ENCODE peak calls at places on chromosome 7, in seven cellular contexts. U is mesenchymal stem cell, D is mesendoderm, M is IMR-90, A is neuronal stem cell, F is H9, O is H1. H is an unnamed sample.

GRCh38 chr7:14021069-14021468 is 31.6 kb upstream of the ETV1 start:
- DNase-seq in U (peak; percentile 20), O (no peak), A (no peak), F (no peak), D (peak; percentile 27), M (peak; percentile 84), H (no peak)

GRCh38 chr7:116148108-116148507 is 62.2 kb upstream of the TES start:
- DNase-seq in M (no peak), F (no peak), D (no peak), A (no peak), O (no peak), U (no peak), H (no peak)

GRCh38 chr7:98619450-98620321 is 2.6 kb downstream of the NPTX2 start:
- DNase-seq in U (no peak), D (peak; percentile 25), A (no peak), M (peak; percentile 1), O (no peak), F (peak; percentile 67), H (no peak)

GRCh38 chr7:12031638-12032037 is 179.5 kb upstream of the TMEM106B start:
- DNase-seq in D (peak; percentile 94), M (peak; percentile 64), U (peak; percentile 38), O (no peak), A (no peak), F (peak; percentile 27), H (peak; percentile 30)

GRCh38 chr7:20200361-20200760 is 16.8 kb downstream of the MACC1 start:
- DNase-seq in D (no peak), F (no peak), U (no peak), M (no peak), O (no peak), A (no peak), H (peak; percentile 29)

GRCh38 chr7:29345590-29345989 is 151.0 kb downstream of the CHN2 start:
- DNase-seq in D (peak; percentile 71), F (peak; percentile 67), O (peak; percentile 66), U (peak; percentile 28), M (no peak), A (peak; percentile 20), H (peak; percentile 71)

GRCh38 chr7:137852108-137852507 is 5.3 kb upstream of the DGKI start:
- DNase-seq in F (no peak), A (no peak), U (no peak), M (no peak), D (no peak), O (no peak), H (peak; percentile 61)

GRCh38 chr7:158275711-158276413 is 311.8 kb downstream of the PTPRN2 start:
- DNase-seq in A (no peak), O (no peak), M (no peak), F (peak; percentile 19), D (no peak), U (no peak), H (no peak)

GRCh38 chr7:1112109-1112508 is 24.2 kb downstream of the GPER1 start:
- DNase-seq in D (no peak), A (no peak), F (no peak), M (peak; percentile 25), U (no peak), O (no peak), H (no peak)

GRCh38 chr7:89728550-89728949 is 425.7 kb upstream of the STEAP1 start:
- DNase-seq in A (no peak), M (no peak), U (no peak), O (no peak), F (no peak), D (no peak), H (no peak)

GRCh38 chr7:111931016-111931517 is 275.1 kb downstream of the DOCK4 start:
- DNase-seq in D (peak; percentile 63), F (peak; percentile 38), O (no peak), M (peak; percentile 75), A (peak; percentile 21), U (peak; percentile 66), H (no peak)

GRCh38 chr7:104267701-104268368 is 60.0 kb upstream of the ORC5 start:
- DNase-seq in D (peak; percentile 11), M (peak; percentile 28), O (no peak), F (no peak), A (no peak), U (peak; percentile 24), H (peak; percentile 18)

GRCh38 chr7:1677206-1678069 is 7.4 kb downstream of the ELFN1 start:
- DNase-seq in F (no peak), D (no peak), A (no peak), M (no peak), O (no peak), U (no peak), H (no peak)

GRCh38 chr7:778968-779451 is 51.9 kb upstream of the PRKAR1B start:
- DNase-seq in D (no peak), U (no peak), F (no peak), A (no peak), O (no peak), M (no peak), H (no peak)

GRCh38 chr7:42877852-42878251 is 34.0 kb downstream of the C7orf25 start:
- DNase-seq in A (no peak), D (no peak), O (no peak), M (no peak), U (no peak), F (no peak), H (no peak)

GRCh38 chr7:87933953-87934698 is at the start of gene ADAM22:
- DNase-seq in A (peak; percentile 87), F (peak; percentile 95), D (peak; percentile 95), M (peak; percentile 64), U (peak; percentile 85), O (peak; percentile 87), H (peak; percentile 51)

GRCh38 chr7:33757563-33758165 is 147.7 kb upstream of the BMPER start:
- DNase-seq in O (no peak), U (peak; percentile 57), M (peak; percentile 47), F (no peak), A (peak; percentile 40), D (no peak), H (peak; percentile 35)

GRCh38 chr7:10912077-10912476 is 61.6 kb upstream of the PHF14 start:
- DNase-seq in D (no peak), F (no peak), O (no peak), U (no peak), A (no peak), M (no peak), H (no peak)

GRCh38 chr7:2106920-2107319 is 125.8 kb downstream of the MAD1L1 start:
- DNase-seq in O (no peak), D (peak; percentile 37), F (peak; percentile 61), U (no peak), M (peak; percentile 67), A (no peak), H (no peak)

GRCh38 chr7:3670898-3671297 is 369.8 kb downstream of the SDK1 start:
- DNase-seq in A (no peak), F (no peak), O (no peak), D (no peak), M (no peak), U (peak; percentile 76), H (no peak)

DNA sequence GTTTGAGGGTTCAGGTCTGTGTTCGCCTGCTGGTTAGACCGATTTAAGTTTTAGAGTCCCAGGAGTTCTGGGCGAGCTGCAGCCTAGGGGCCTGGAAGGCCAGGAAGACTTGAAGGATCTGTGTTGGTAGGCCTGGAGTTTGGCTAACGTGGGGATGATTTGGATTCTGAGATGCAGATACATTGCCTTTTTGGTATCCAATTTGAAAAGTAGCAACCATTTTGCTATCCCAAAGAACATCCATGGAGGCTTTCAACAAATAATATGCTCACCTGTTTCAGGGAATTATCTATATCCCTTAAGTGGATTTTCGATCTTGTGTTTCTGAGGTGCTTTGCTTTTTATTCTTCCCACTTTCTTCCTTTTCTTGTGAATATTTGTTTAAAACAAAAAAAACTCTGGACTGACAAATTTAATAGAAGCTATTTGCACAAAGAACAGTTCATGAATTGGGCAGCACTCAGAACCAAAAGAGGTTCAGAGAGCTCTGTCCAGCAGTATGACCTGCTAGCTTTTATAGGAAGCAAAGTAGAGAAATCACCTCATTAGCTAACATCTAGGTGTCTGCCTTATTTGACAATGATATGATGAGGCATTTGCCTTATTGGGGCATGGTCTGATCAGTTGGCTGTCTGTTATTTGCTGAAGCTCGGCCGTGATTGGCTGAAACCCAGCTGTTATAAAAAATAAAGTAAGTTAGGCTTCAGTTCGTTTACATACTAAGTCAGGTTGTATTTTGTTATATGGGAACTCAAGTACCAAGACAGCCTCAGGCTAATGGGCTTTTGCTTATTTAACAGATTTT is 686 bp upstream of the TRIM4 start:
- DNase-seq in F (no peak), U (no peak), A (no peak), M (peak; percentile 9), D (peak; percentile 6), O (no peak), H (no peak)
- H3K4ac ChIP-seq in F (no peak overlapping the region), U (no peak overlapping the region), A (no peak overlapping the region), M (peak overlapping the region; percentile 90), D (no peak overlapping the region), O (no peak overlapping the region), H (no peak overlapping the region)

DNA sequence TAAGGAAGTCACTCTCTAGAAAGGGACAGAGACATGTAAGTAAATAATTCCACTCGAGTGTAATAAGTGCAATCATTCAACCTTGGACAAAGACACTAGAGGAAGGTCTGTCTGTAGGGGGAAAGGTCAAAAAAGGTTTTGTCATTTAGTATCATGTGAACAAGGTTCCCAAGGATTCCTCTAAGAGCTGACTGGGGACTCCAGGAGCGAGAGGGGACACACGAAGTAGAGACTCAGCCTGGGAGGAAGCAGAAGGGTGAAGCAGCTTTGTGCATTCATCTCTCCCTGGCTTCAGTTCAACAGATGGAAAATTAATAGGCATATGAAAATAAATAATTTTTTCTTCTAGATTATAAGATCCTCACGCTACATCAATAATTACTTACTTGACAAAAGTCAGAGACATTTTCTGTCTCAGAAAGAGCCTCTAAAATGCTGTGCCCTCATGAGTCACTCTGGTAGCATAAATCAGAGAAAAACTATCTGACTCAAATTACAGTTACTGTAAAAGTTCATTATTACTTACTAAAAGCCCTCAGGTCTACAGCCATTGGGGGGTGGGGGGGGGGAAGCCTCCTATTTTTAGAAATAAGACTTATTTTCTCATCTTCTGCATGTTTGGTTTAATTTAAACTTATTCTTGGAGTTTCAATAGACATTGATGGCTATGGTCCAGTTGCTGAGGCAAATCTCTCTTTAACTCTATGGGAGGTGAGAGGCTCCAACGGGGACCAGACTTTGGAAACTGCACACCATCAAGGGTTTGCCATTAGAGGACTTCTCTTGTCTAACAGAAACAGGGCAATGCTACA is 275.0 kb upstream of the KLF14 start:
- DNase-seq in O (no peak), F (no peak), U (peak; percentile 80), A (no peak), D (no peak), M (peak; percentile 75), H (no peak)
- H3K27ac ChIP-seq in O (no peak overlapping the region), F (no peak overlapping the region), U (peak overlapping the region; percentile 50), A (no peak overlapping the region), D (no peak overlapping the region), M (peak overlapping the region; percentile 97), H (no peak overlapping the region)

GRCh38 chr7:70607281-70607680 is 524.7 kb upstream of the GALNT17 start:
- DNase-seq in O (no peak), D (no peak), U (no peak), M (no peak), A (no peak), F (no peak), H (no peak)
- H3K4ac ChIP-seq in O (no peak overlapping the region), D (no peak overlapping the region), U (no peak overlapping the region), M (no peak overlapping the region), A (no peak overlapping the region), F (no peak overlapping the region), H (no peak overlapping the region)

GRCh38 chr7:80699656-80700318 is 61.3 kb downstream of the CD36 start:
- DNase-seq in F (no peak), O (no peak), M (peak; percentile 44), A (no peak), D (no peak), U (peak; percentile 30), H (no peak)

GRCh38 chr7:80703272-80703671 is 64.8 kb downstream of the CD36 start:
- DNase-seq in U (no peak), O (no peak), D (no peak), A (no peak), F (no peak), M (no peak), H (no peak)

GRCh38 chr7:80699030-80699638 is 60.7 kb downstream of the CD36 start:
- DNase-seq in M (peak; percentile 63), U (peak; percentile 67), O (no peak), F (no peak), A (peak; percentile 51), D (peak; percentile 50), H (no peak)
- H3K27ac ChIP-seq in M (no peak overlapping the region), U (peak overlapping the region; percentile 47), O (no peak overlapping the region), F (no peak overlapping the region), A (no peak overlapping the region), D (no peak overlapping the region), H (no peak overlapping the region)